ENCODE peak calls at places on chromosome 1, in eight cellular contexts. L is Calu3, S is nephron progenitor cell, Z is MCF 10A, O is tibial artery, W is omental fat pad, P is psoas muscle, B is upper lobe of right lung. G is an unnamed sample.

GRCh38 chr1:113981962-113982931 is 3.0 kb downstream of the OLFML3 start:
- DNase-seq in L (peak), P (peak), W (no peak), O (peak), Z (peak), B (peak), S (no peak), G (no peak)

GRCh38 chr1:103538226-103538625 is 12.7 kb downstream of the RNPC3 start:
- DNase-seq in S (no peak), L (no peak), P (no peak), Z (no peak), B (no peak), O (no peak), W (no peak), G (no peak)

GRCh38 chr1:197619008-197619640 is 156.2 kb downstream of the DENND1B start:
- DNase-seq in O (no peak), S (no peak), W (no peak), L (no peak), B (no peak), Z (peak), P (no peak), G (no peak)

GRCh38 chr1:14842361-14842760 is 243.9 kb downstream of the KAZN start:
- DNase-seq in S (no peak), W (no peak), P (no peak), B (no peak), O (no peak), Z (no peak), L (no peak), G (no peak)

GRCh38 chr1:25874209-25874608 is 1.3 kb downstream of the PAQR7 start:
- DNase-seq in W (no peak), O (no peak), Z (no peak), S (no peak), L (no peak), B (peak), P (no peak), G (no peak)

GRCh38 chr1:26799479-26800133 is 11.9 kb downstream of the PIGV start:
- DNase-seq in S (no peak), Z (peak), B (no peak), L (peak), O (peak), W (no peak), P (peak), G (no peak)

GRCh38 chr1:21574464-21575151 is 65.4 kb downstream of the ALPL start:
- DNase-seq in L (peak), W (no peak), B (no peak), O (no peak), P (peak), Z (no peak), S (peak), G (no peak)

GRCh38 chr1:110976089-110976488 is 12.4 kb upstream of the LRIF1 start:
- DNase-seq in B (no peak), W (no peak), Z (no peak), S (no peak), O (no peak), P (no peak), L (no peak), G (no peak)

GRCh38 chr1:112998592-112999235 is 42.7 kb upstream of the SLC16A1 start:
- DNase-seq in P (peak), O (peak), Z (peak), W (no peak), L (peak), S (no peak), B (no peak), G (no peak)

GRCh38 chr1:6634278-6635052 is 9.8 kb downstream of the THAP3 start:
- DNase-seq in O (no peak), L (peak), B (peak), W (no peak), P (peak), Z (peak), S (peak), G (peak)
- TF ChIP-seq CTCF in O (peak), L (no peak), B (peak), W (no peak), P (peak), Z (peak), S (peak), G (no peak)

GRCh38 chr1:175714350-175714749 is 29.0 kb downstream of the TNR start:
- DNase-seq in Z (no peak), L (no peak), O (no peak), P (no peak), W (no peak), S (no peak), B (no peak), G (no peak)

GRCh38 chr1:175715791-175716190 is 27.6 kb downstream of the TNR start:
- DNase-seq in O (no peak), L (no peak), S (no peak), P (no peak), B (no peak), Z (no peak), W (no peak), G (no peak)

GRCh38 chr1:175717610-175718195 is 25.7 kb downstream of the TNR start:
- DNase-seq in P (no peak), L (no peak), B (no peak), Z (no peak), W (no peak), S (no peak), O (no peak), G (no peak)

GRCh38 chr1:175725684-175726083 is 17.7 kb downstream of the TNR start:
- DNase-seq in O (no peak), S (peak), L (peak), Z (peak), W (no peak), B (no peak), P (no peak), G (no peak)

GRCh38 chr1:175720023-175720422 is 23.4 kb downstream of the TNR start:
- DNase-seq in Z (no peak), B (no peak), L (no peak), S (no peak), O (no peak), P (no peak), W (no peak), G (no peak)
- TF ChIP-seq CTCF in Z (no peak), B (no peak), L (no peak), S (no peak), O (no peak), P (no peak), W (no peak), G (no peak)

GRCh38 chr1:184517130-184517529 is 130.3 kb downstream of the C1orf21 start:
- DNase-seq in L (no peak), W (no peak), O (no peak), B (no peak), S (no peak), Z (no peak), P (no peak), G (no peak)

GRCh38 chr1:184513421-184513820 is 126.6 kb downstream of the C1orf21 start:
- DNase-seq in P (no peak), S (no peak), O (no peak), B (no peak), Z (no peak), L (no peak), W (no peak), G (no peak)

GRCh38 chr1:184512724-184513123 is 125.9 kb downstream of the C1orf21 start:
- DNase-seq in O (no peak), W (no peak), S (no peak), Z (no peak), B (no peak), L (no peak), P (no peak), G (no peak)

GRCh38 chr1:184513966-184514365 is 127.1 kb downstream of the C1orf21 start:
- DNase-seq in Z (peak), S (no peak), W (no peak), L (peak), O (peak), P (peak), B (no peak), G (no peak)

DNA sequence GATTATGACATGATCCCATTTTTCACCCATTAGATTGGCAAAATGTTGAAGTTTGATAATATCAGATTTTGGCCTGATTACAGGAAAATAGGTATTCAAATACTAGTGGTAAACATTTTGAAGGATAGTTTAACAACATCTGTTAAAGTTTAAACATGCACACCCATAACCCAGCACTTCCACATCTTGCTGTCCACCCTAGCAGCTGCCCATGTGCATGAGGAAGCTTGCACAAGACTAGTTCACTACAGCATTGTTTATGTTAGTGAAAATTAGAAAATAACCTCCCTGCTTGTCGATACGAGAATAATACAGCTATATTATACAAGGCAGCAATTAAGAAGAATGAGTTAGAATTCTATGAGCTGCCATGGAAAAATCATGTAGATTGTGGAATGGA is 127.6 kb downstream of the C1orf21 start:
- DNase-seq in P (no peak), O (no peak), S (no peak), L (no peak), Z (no peak), B (no peak), W (no peak), G (no peak)
- TF ChIP-seq CTCF in P (no peak), O (no peak), S (no peak), L (no peak), Z (no peak), B (no peak), W (no peak), G (no peak)

DNA sequence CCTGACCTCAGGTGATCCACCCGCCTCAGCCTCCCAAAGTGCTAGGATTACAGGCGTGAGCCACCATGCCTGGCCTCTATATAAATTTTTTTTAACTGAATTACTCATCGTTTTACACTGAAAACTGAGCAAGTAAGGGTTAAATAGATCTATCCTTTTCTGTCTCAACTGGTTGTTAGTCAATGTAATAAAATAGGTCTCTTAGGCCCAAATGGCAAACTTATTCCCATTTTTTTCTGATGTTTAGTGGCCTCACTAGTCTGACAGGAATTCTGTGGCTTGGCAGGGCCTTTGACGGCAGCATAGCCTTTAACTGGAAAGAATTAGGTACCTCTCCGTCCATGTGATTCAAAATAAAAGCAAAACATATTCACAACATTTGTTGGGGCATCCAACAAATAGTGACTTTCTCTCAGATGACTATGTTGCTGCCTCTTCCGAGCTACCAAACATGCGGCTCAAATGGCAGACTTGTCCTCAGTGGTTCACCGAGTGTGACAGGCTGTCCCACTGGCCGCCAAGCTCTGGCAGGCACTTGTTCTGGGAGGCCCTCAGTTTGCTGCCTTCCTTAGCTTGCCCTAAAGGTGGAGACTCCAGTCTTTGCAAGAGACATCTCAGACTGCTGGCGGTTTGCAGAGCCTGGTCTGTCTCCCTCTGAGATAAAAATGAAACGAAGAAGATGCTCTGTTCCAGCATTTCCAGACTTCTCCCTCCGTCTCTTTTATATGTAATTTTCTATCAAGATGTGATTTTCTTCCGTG is 17.4 kb downstream of the ATP1A4 start:
- DNase-seq in W (no peak), B (no peak), Z (no peak), S (peak), P (peak), O (no peak), L (no peak), G (no peak)
- TF ChIP-seq CTCF in W (no peak), B (no peak), Z (no peak), S (no peak), P (peak), O (no peak), L (no peak), G (no peak)

GRCh38 chr1:33339413-33339812 is 18.5 kb upstream of the A3GALT2 start:
- DNase-seq in P (peak), S (no peak), O (peak), W (no peak), Z (peak), L (no peak), B (no peak), G (no peak)
- TF ChIP-seq CTCF in P (peak), S (no peak), O (no peak), W (peak), Z (peak), L (no peak), B (peak), G (no peak)

GRCh38 chr1:42456010-42456753 is at the start of the genes PPCS and ZMYND12:
- DNase-seq in O (peak), Z (peak), B (peak), L (peak), W (peak), S (peak), P (peak), G (peak)
- TF ChIP-seq CTCF in O (peak), Z (no peak), B (no peak), L (no peak), W (no peak), S (no peak), P (no peak), G (no peak)

GRCh38 chr1:190119683-190120082 is 358.0 kb downstream of the BRINP3 start:
- DNase-seq in W (no peak), B (no peak), S (no peak), P (no peak), O (no peak), L (no peak), Z (no peak), G (no peak)

GRCh38 chr1:190116921-190117320 is 360.7 kb downstream of the BRINP3 start:
- DNase-seq in S (no peak), B (no peak), L (no peak), Z (no peak), O (no peak), P (no peak), W (no peak), G (no peak)
- TF ChIP-seq CTCF in S (no peak), B (no peak), L (no peak), Z (no peak), O (no peak), P (no peak), W (no peak), G (no peak)

G was measured in activated B cell treated with CpG ODN at 0.5 μM for 24 hours.